ENCODE peak calls at places on chromosomes 12 and 14, in four cellular contexts. A is tibial artery, D is stomach, K is tibial nerve. W is an unnamed sample.

GRCh38 chr12:52699960-52700359 is 3.4 kb downstream of the KRT77 start:
- DNase-seq in A (no peak), D (no peak), K (no peak), W (no peak)

GRCh38 chr14:68553326-68553725 is 239.5 kb downstream of the ZFP36L1 start:
- DNase-seq in A (no peak), D (no peak), K (no peak), W (no peak)

GRCh38 chr12:3432176-3432742 is 58.7 kb upstream of the PRMT8 start:
- DNase-seq in A (no peak), D (no peak), K (no peak), W (peak)

GRCh38 chr12:107843351-107844311 is 69.1 kb downstream of the ASCL4 start:
- DNase-seq in A (no peak), D (no peak), K (no peak), W (no peak)

GRCh38 chr12:120399531-120399930 is 30.6 kb upstream of the MSI1 start:
- DNase-seq in A (no peak), D (no peak), K (no peak), W (no peak)

GRCh38 chr14:39169541-39169900 is 612 bp downstream of the TRAPPC6B start:
- DNase-seq in A (no peak), D (no peak), K (no peak), W (no peak)

GRCh38 chr14:104677506-104678332 is 11.7 kb upstream of the INF2 start:
- DNase-seq in A (peak), D (peak), K (peak), W (peak)

GRCh38 chr14:56000846-56001245 is 117.4 kb upstream of the PELI2 start:
- DNase-seq in A (no peak), D (no peak), K (no peak), W (no peak)

GRCh38 chr14:39847852-39848251 is 415.6 kb upstream of the FBXO33 start:
- DNase-seq in A (no peak), D (no peak), K (no peak), W (no peak)

GRCh38 chr12:24839268-24839791 is 109.6 kb downstream of the BCAT1 start:
- DNase-seq in A (no peak), D (no peak), K (no peak), W (no peak)

GRCh38 chr14:54776361-54777001 is 126.1 kb downstream of the GCH1 start:
- DNase-seq in A (peak), D (no peak), K (no peak), W (peak)

GRCh38 chr14:20278414-20278813 is 27.3 kb downstream of the TTC5 start:
- DNase-seq in A (no peak), D (no peak), K (peak), W (no peak)

GRCh38 chr12:58500399-58500798 is 419.9 kb downstream of the LRIG3 start:
- DNase-seq in A (no peak), D (no peak), K (no peak), W (no peak)

GRCh38 chr14:59321184-59321952 is 132.9 kb downstream of the DAAM1 start:
- DNase-seq in A (no peak), D (no peak), K (no peak), W (no peak)

GRCh38 chr14:80956922-80957321 is 1.5 kb downstream of the TSHR start:
- DNase-seq in A (no peak), D (no peak), K (no peak), W (no peak)

GRCh38 chr14:20332386-20332945 is 613 bp downstream of the CCNB1IP1 start:
- DNase-seq in A (no peak), D (no peak), K (no peak), W (no peak)

GRCh38 chr12:94595152-94595551 is 55.2 kb downstream of the TMCC3 start:
- DNase-seq in A (no peak), D (no peak), K (no peak), W (no peak)

GRCh38 chr12:57240069-57240921 is 10.7 kb downstream of the STAC3 start:
- DNase-seq in A (peak), D (peak), K (no peak), W (peak)

GRCh38 chr12:50506753-50507473 is 2.1 kb downstream of the DIP2B start:
- DNase-seq in A (no peak), D (no peak), K (no peak), W (no peak)

GRCh38 chr14:92867246-92867925 is 55.6 kb upstream of the CHGA start:
- DNase-seq in A (no peak), D (no peak), K (no peak), W (no peak)

GRCh38 chr14:30240685-30241084 is 313.0 kb upstream of the PRKD1 start:
- DNase-seq in A (no peak), D (no peak), K (no peak), W (no peak)

GRCh38 chr14:40218282-40218941 is 786.2 kb upstream of the FBXO33 start:
- DNase-seq in A (no peak), D (no peak), K (no peak), W (no peak)

GRCh38 chr12:126772171-126772864 is 1494.7 kb upstream of the TMEM132C start:
- DNase-seq in A (no peak), D (no peak), K (no peak), W (no peak)

GRCh38 chr12:91924827-91925226 is 220.8 kb downstream of the BTG1 start:
- DNase-seq in A (no peak), D (no peak), K (no peak), W (no peak)

GRCh38 chr14:81565441-81566290 is 32.0 kb upstream of the SEL1L start:
- DNase-seq in A (no peak), D (no peak), K (no peak), W (no peak)

GRCh38 chr14:101721951-101722661 is 39.4 kb upstream of the PPP2R5C start:
- DNase-seq in A (no peak), D (peak), K (no peak), W (peak)

GRCh38 chr14:58920230-58920629 is 268.2 kb upstream of the DAAM1 start:
- DNase-seq in A (no peak), D (no peak), K (no peak), W (no peak)

GRCh38 chr12:107832441-107832840 is 57.9 kb downstream of the ASCL4 start:
- DNase-seq in A (no peak), D (no peak), K (no peak), W (no peak)

GRCh38 chr12:41940571-41940970 is 204.1 kb downstream of the GXYLT1 start:
- DNase-seq in A (no peak), D (no peak), K (no peak), W (no peak)

GRCh38 chr14:53055003-53055402 is 98.1 kb downstream of the DDHD1 start:
- DNase-seq in A (no peak), D (no peak), K (no peak), W (no peak)

GRCh38 chr14:46197856-46198255 is 453.7 kb downstream of the RPL10L start:
- DNase-seq in A (no peak), D (no peak), K (no peak), W (no peak)

GRCh38 chr12:52539024-52539820 is 13.7 kb downstream of the KRT71 start:
- DNase-seq in A (no peak), D (no peak), K (no peak), W (no peak)

GRCh38 chr14:66495214-66496098 is 9.3 kb downstream of the CCDC196 start:
- DNase-seq in A (no peak), D (peak), K (no peak), W (no peak)

GRCh38 chr12:120265483-120266179 is at the start of gene PXN:
- DNase-seq in A (peak), D (peak), K (peak), W (peak)

GRCh38 chr12:52726451-52726850 is 23.1 kb upstream of the KRT77 start:
- DNase-seq in A (no peak), D (no peak), K (no peak), W (no peak)

GRCh38 chr12:32483499-32483898 is 84.1 kb downstream of the FGD4 start:
- DNase-seq in A (no peak), D (no peak), K (no peak), W (no peak)

GRCh38 chr14:54420478-54421116 is 20.6 kb downstream of the CNIH1 start:
- DNase-seq in A (no peak), D (no peak), K (no peak), W (no peak)

GRCh38 chr12:103852498-103852992 is 11.5 kb upstream of the NT5DC3 start:
- DNase-seq in A (no peak), D (no peak), K (no peak), W (no peak)

GRCh38 chr12:122946690-122947271 is 19.5 kb downstream of the ABCB9 start:
- DNase-seq in A (peak), D (peak), K (peak), W (peak)
- TF ChIP-seq CTCF in A (peak), D (no peak), K (no peak), W (no peak)

DNA sequence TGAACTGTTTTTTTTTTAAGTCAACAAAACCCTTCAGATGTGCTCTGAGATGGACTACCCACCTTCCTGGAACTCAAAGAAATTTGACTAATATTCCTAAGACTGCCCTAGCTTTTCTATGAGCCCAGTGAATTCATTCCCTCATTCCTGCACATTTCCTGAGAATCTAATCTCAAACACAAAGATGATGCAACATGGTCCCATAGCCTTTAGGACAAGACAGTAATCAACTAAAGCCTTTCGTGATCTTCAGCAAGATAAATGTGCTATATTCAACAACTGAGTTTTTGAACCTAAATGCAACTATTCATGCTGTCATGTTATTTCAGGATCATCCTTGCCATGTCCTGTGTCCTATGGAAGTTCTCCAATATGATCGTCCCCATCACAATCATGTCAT is 5.0 kb downstream of the SETD3 start:
- DNase-seq in A (no peak), D (no peak), K (no peak), W (no peak)
- H3K4me3 ChIP-seq in A (no peak), D (no peak), K (no peak), W (no peak)

DNA sequence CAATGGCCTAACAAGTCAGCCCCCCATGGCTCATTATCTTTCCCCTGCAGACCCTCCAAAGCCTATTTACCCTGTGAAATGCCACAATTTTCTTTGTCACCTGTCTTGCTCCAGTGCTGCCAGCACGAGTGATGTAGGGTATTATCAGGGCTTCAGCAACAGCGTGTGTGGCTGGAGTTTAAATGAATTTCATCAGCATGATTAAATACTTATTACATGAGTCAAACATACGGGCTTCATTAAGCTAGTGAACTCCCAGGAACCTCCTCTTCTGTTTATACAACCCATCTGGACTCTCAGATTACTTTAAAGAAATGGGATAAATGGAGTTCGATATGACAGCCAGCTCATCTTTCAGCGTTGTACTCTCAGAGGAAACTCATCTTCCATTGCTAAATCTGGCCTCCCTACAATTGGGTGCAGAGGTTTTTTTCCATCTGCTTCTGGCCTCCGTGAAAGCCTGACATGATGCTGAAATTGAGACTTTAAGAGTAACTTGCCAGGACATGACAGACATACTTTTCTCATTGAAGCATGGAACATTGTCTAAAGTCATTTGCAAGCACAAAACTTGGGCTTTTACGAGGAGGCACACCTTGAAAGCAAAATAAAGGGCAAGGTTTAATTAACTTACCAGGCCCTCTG is 135.8 kb downstream of the TMEM30B start:
- DNase-seq in A (no peak), D (no peak), K (no peak), W (no peak)
- TF ChIP-seq CTCF in A (no peak), D (no peak), K (no peak), W (no peak)

DNA sequence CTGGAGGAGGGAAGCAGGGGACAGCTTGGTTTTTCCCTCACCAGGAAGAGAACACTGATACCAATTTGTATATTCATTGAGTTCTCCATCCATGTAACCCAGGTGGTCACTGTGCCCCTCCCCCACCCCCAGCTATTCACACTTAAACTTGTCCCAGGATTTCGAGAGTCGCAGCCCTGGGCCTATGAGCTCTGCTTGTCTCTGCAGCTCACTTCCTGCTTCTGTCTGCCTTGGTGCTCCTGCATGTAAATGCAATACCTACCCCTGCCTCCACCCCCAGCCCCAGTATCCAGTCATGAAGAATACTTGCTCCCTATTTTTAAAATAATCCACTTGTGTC is 452.2 kb downstream of the BCL11B start:
- DNase-seq in A (no peak), D (no peak), K (no peak), W (no peak)
- H3K4me3 ChIP-seq in A (no peak), D (no peak), K (no peak), W (no peak)

GRCh38 chr12:28202374-28203130 is 12.3 kb downstream of the CCDC91 start:
- DNase-seq in A (no peak), D (peak), K (no peak), W (no peak)
- TF ChIP-seq CTCF in A (no peak), D (no peak), K (no peak), W (no peak)

GRCh38 chr12:65728348-65728912 is 95.9 kb upstream of the HMGA2 start:
- DNase-seq in A (no peak), D (no peak), K (no peak), W (no peak)
- H3K4me3 ChIP-seq in A (no peak), D (no peak), K (no peak), W (no peak)

DNA sequence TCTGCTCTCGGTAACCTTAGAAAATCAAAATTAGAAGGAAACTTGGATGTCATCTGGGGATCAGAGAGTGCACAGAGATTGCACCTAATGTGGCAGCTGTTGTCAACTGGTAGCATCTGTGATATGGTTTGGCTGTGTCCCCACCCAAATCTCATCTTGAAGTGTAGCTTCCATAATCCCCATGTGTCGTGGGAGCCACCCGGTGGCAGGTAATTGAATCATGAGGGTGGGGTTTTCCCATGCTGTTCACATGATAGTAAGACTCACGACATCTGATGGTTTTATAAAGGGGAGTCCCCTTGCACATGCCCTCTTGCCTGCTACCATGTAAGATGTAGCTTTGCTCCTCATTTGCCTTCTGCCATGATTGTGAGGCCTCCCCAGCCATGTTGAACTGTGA is 127.7 kb upstream of the SRRM4 start:
- DNase-seq in A (no peak), D (no peak), K (no peak), W (no peak)
- TF ChIP-seq CTCF in A (no peak), D (no peak), K (no peak), W (no peak)

GRCh38 chr12:130281157-130281799 is 56.4 kb upstream of the PIWIL1 start:
- DNase-seq in A (no peak), D (no peak), K (no peak), W (no peak)
- H3K4me3 ChIP-seq in A (peak), D (no peak), K (no peak), W (no peak)

GRCh38 chr12:82383930-82384513 is 25.7 kb downstream of the METTL25 start:
- DNase-seq in A (no peak), D (no peak), K (no peak), W (no peak)
- TF ChIP-seq CTCF in A (no peak), D (peak), K (no peak), W (no peak)